ENCODE peak calls at places on chromosomes 6 and 20, in seven cellular contexts. I, W, U, H, D, Z and B are unnamed samples.
A peak's percentile ranks its signal among the peaks of the same experiment; 100 is the strongest.

GRCh38 chr6:131819507-131820228 is 11.8 kb downstream of the ENPP1 start:
- DNase-seq in I (no peak), W (no peak), U (no peak), H (no peak), D (no peak), Z (no peak), B (no peak)

GRCh38 chr6:41939091-41939847 is 2.3 kb downstream of the CCND3 start:
- DNase-seq in I (peak; percentile 30), W (no peak), U (peak; percentile 53), H (peak; percentile 97), D (peak; percentile 33), Z (no peak), B (peak; percentile 55)

GRCh38 chr6:117167520-117168271 is 97.7 kb upstream of the VGLL2 start:
- DNase-seq in I (no peak), W (no peak), U (no peak), H (no peak), D (no peak), Z (no peak), B (peak; percentile 23)

GRCh38 chr6:158072083-158072721 is 90.5 kb downstream of the SYNJ2 start:
- DNase-seq in I (peak; percentile 79), W (peak; percentile 76), U (peak; percentile 86), H (peak; percentile 24), D (peak; percentile 77), Z (peak; percentile 50), B (peak; percentile 87)

GRCh38 chr20:44092551-44093248 is 94.3 kb downstream of the JPH2 start:
- DNase-seq in I (no peak), W (peak; percentile 45), U (peak; percentile 51), H (no peak), D (no peak), Z (no peak), B (no peak)

GRCh38 chr6:153980176-153980575 is 58.9 kb upstream of the OPRM1 start:
- DNase-seq in I (no peak), W (no peak), U (no peak), H (no peak), D (no peak), Z (no peak), B (no peak)

GRCh38 chr6:170225852-170226417 is 64.9 kb downstream of the DLL1 start:
- DNase-seq in I (peak; percentile 47), W (peak; percentile 47), U (no peak), H (no peak), D (no peak), Z (no peak), B (peak; percentile 89)

GRCh38 chr6:99307295-99307907 is 42.1 kb downstream of the FAXC start:
- DNase-seq in I (no peak), W (no peak), U (no peak), H (no peak), D (no peak), Z (no peak), B (no peak)

GRCh38 chr6:44898296-44898930 is 429.7 kb upstream of the RUNX2 start:
- DNase-seq in I (no peak), W (no peak), U (no peak), H (no peak), D (no peak), Z (no peak), B (no peak)

DNA sequence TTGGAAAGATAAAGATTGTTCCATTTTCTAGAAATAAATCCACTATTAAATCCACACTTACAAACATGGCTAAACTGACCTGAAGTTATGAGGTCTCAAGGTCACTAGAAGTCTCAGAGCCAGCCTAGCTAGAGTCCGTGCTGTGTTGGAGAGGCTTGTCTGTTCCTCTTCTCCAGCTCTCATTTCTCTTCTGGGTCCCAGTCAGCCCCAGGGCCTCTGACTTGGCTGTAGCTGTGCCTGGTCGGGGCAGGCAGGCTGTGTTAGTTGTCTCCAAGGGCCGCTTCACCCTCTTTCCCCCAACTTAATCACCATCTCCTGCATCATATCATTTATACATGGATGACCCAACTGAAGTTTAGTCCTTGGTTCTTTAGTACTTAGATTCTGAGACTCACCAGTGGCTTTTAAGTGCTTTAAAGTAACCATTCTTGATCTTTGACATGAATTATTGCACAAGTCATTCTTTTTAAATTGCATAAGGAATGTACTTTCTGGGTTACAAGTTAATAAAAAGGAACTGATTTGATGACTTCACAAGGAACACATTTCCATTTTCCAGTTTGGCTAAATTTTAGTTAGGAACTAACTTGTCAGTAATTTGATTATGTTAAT is 127.4 kb downstream of the RTN4IP1 start:
- DNase-seq in I (no peak), W (no peak), U (no peak), H (peak; percentile 67), D (no peak), Z (no peak), B (no peak)
- H3K27me3 ChIP-seq in I (peaks cover under 1% of the 10 kb centered on the region), W (peaks cover 3% of the 10 kb centered on the region), U (peaks cover 3% of the 10 kb centered on the region), H (no peaks in the 10 kb centered on the region), D (peaks cover 14% of the 10 kb centered on the region), Z (peaks cover 4% of the 10 kb centered on the region), B (no peaks in the 10 kb centered on the region)

GRCh38 chr20:24790746-24791283 is 158.3 kb upstream of the CST7 start:
- DNase-seq in I (no peak), W (no peak), U (no peak), H (no peak), D (no peak), Z (no peak), B (no peak)

GRCh38 chr20:24787071-24787470 is 162.0 kb upstream of the CST7 start:
- DNase-seq in I (no peak), W (no peak), U (no peak), H (no peak), D (no peak), Z (no peak), B (no peak)

GRCh38 chr20:24787621-24788020 is 161.4 kb upstream of the CST7 start:
- DNase-seq in I (no peak), W (no peak), U (no peak), H (no peak), D (no peak), Z (no peak), B (no peak)

GRCh38 chr20:24791949-24792348 is 157.1 kb upstream of the CST7 start:
- DNase-seq in I (no peak), W (no peak), U (no peak), H (no peak), D (no peak), Z (no peak), B (no peak)

DNA sequence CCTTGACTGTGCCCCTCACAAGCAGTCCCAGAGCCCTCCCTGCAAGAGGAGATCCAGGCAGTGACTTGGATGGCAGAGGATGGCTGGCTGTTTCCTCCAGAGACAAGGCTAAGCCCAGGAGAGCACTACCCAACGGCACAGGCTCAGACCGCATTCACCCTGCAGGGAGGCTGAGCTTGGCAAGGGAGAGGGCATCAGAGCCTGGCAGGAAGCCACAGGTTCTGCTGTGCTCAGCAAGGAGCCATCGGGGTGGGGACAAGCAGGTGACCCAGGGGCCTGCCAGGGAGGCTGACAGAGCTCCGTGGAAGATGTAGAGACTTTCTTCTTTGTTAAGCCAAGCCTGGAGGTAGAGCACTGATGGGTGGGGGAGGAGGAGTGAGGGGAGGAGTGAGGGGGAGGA is 159.2 kb upstream of the CST7 start:
- DNase-seq in I (no peak), W (no peak), U (no peak), H (no peak), D (no peak), Z (no peak), B (no peak)
- H3K27me3 ChIP-seq in I (peaks cover 13% of the 10 kb centered on the region), W (no peaks in the 10 kb centered on the region), U (no peaks in the 10 kb centered on the region), H (peaks cover 5% of the 10 kb centered on the region), D (peaks cover 21% of the 10 kb centered on the region), Z (no peaks in the 10 kb centered on the region), B (no peaks in the 10 kb centered on the region)

GRCh38 chr6:91288741-91289140 is 701.9 kb upstream of the MAP3K7 start:
- DNase-seq in I (no peak), W (no peak), U (no peak), H (no peak), D (no peak), Z (no peak), B (no peak)

GRCh38 chr6:91291071-91291470 is 704.2 kb upstream of the MAP3K7 start:
- DNase-seq in I (no peak), W (no peak), U (no peak), H (no peak), D (no peak), Z (no peak), B (no peak)
- H3K27me3 ChIP-seq in I (no peaks in the 10 kb centered on the region), W (no peaks in the 10 kb centered on the region), U (no peaks in the 10 kb centered on the region), H (no peaks in the 10 kb centered on the region), D (no peaks in the 10 kb centered on the region), Z (no peaks in the 10 kb centered on the region), B (no peaks in the 10 kb centered on the region)

DNA sequence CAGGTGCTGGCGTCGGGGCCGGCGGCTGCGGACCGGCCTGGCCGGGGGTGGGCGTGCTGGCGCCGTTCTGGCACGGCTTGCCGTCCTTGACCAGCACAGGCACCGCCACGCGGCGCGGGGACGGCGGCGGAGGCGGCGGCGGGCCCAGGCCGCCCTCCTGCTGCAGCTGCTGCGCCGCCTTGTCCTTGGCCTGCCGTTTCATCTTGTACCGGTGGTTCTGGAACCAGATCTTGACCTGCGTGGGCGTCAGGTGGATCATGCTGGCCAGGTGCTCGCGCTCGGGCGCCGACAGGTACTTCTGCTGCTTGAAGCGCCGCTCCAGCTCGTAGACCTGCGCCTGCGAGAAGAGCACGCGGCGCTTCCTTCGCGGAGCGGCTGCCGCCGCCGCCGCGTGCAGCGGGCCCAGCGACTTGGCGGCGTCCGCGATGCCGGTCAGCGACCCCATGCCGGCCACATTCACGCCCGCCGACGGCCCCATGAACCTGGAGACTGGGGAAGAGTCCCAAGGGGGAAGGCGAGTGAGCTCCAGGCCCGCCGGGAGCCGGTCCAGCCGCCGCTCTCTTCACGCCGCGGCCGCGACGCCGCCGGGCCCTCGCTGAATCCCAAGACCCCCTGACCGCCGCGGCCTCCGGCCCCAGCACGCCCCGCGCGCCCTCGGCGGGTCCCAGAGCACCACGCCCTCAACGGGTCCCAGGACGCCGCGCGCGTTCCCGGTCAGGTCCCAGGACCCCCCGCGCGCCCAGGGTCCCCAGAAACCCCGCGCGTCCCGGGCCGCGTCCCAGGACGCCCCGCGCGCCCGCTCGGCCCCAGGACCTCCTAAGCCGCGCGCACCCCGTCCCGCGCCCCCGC is 1.1 kb downstream of the NKX2-4 start:
- DNase-seq in I (no peak), W (peak; percentile 32), U (no peak), H (no peak), D (peak; percentile 15), Z (peak; percentile 30), B (peak; percentile 13)
- H3K27me3 ChIP-seq in I (peaks cover 100% of the 10 kb centered on the region), W (peaks cover 68% of the 10 kb centered on the region), U (peaks cover 94% of the 10 kb centered on the region), H (peaks cover 67% of the 10 kb centered on the region), D (peaks cover 99% of the 10 kb centered on the region), Z (peaks cover 76% of the 10 kb centered on the region), B (peaks cover 69% of the 10 kb centered on the region)

GRCh38 chr20:20368414-20369352 is 779 bp downstream of the INSM1 start:
- DNase-seq in I (no peak), W (no peak), U (no peak), H (no peak), D (no peak), Z (no peak), B (no peak)
- H3K27me3 ChIP-seq in I (peaks cover 100% of the 10 kb centered on the region), W (peaks cover 71% of the 10 kb centered on the region), U (peaks cover 83% of the 10 kb centered on the region), H (peaks cover 80% of the 10 kb centered on the region), D (peaks cover 93% of the 10 kb centered on the region), Z (peaks cover 8% of the 10 kb centered on the region), B (peaks cover 45% of the 10 kb centered on the region)

GRCh38 chr6:31493875-31494694 is 3.9 kb upstream of the MICB start:
- DNase-seq in I (peak; percentile 87), W (peak; percentile 86), U (peak; percentile 82), H (peak; percentile 60), D (peak; percentile 84), Z (peak; percentile 62), B (peak; percentile 67)
- H3K27me3 ChIP-seq in I (peaks cover 18% of the 10 kb centered on the region), W (no peaks in the 10 kb centered on the region), U (peaks cover 4% of the 10 kb centered on the region), H (no peaks in the 10 kb centered on the region), D (peaks cover 30% of the 10 kb centered on the region), Z (no peaks in the 10 kb centered on the region), B (no peaks in the 10 kb centered on the region)